ENCODE peak calls at places on chromosome 5, in four cellular contexts. One of them, this sample, is unnamed.
A peak's percentile ranks its signal among the peaks of the same experiment; 100 is the strongest.

GRCh38 chr5:31270396-31270795 is 76.9 kb downstream of the CDH6 start:
- DNase-seq in IMR-90: peak; percentile 22
- DNase-seq in heart right ventricle: no peak
- DNase-seq in DND-41: no peak
- DNase-seq in this sample: no peak

GRCh38 chr5:176405656-176406435 is 10.5 kb downstream of the CLTB start:
- DNase-seq in IMR-90: no peak
- DNase-seq in heart right ventricle: no peak
- DNase-seq in DND-41: no peak
- DNase-seq in this sample: no peak

GRCh38 chr5:119393201-119393691 is 37.4 kb downstream of the TNFAIP8 start:
- DNase-seq in IMR-90: no peak
- DNase-seq in heart right ventricle: no peak
- DNase-seq in DND-41: no peak
- DNase-seq in this sample: no peak

GRCh38 chr5:141734501-141735231 is 52.6 kb upstream of the ARAP3 start:
- DNase-seq in IMR-90: peak; percentile 61
- DNase-seq in heart right ventricle: no peak
- DNase-seq in DND-41: peak; percentile 69
- DNase-seq in this sample: no peak

GRCh38 chr5:6377121-6377520 is 1.2 kb downstream of the MED10 start:
- DNase-seq in IMR-90: peak; percentile 5
- DNase-seq in heart right ventricle: no peak
- DNase-seq in DND-41: no peak
- DNase-seq in this sample: no peak

GRCh38 chr5:59661939-59662615 is 231.4 kb downstream of the PDE4D start:
- DNase-seq in IMR-90: no peak
- DNase-seq in heart right ventricle: no peak
- DNase-seq in DND-41: peak; percentile 8
- DNase-seq in this sample: peak; percentile 24

GRCh38 chr5:80711938-80712337 is 57.2 kb upstream of the DHFR start:
- DNase-seq in IMR-90: peak; percentile 34
- DNase-seq in heart right ventricle: no peak
- DNase-seq in DND-41: peak; percentile 26
- DNase-seq in this sample: no peak

GRCh38 chr5:64292611-64293215 is 127.1 kb downstream of the RNF180 start:
- DNase-seq in IMR-90: no peak
- DNase-seq in heart right ventricle: no peak
- DNase-seq in DND-41: no peak
- DNase-seq in this sample: no peak

GRCh38 chr5:35229076-35230042 is 928 bp downstream of the PRLR start:
- DNase-seq in IMR-90: no peak
- DNase-seq in heart right ventricle: no peak
- DNase-seq in DND-41: no peak
- DNase-seq in this sample: peak; percentile 70

GRCh38 chr5:150448960-150449490 is 514 bp downstream of the RPS14 start:
- DNase-seq in IMR-90: no peak
- DNase-seq in heart right ventricle: no peak
- DNase-seq in DND-41: no peak
- DNase-seq in this sample: no peak

GRCh38 chr5:139708877-139709586 is 60.9 kb downstream of the CXXC5 start:
- DNase-seq in IMR-90: peak; percentile 28
- DNase-seq in heart right ventricle: peak; percentile 73
- DNase-seq in DND-41: no peak
- DNase-seq in this sample: peak; percentile 51

GRCh38 chr5:174503461-174504265 is 220.7 kb upstream of the MSX2 start:
- DNase-seq in IMR-90: peak; percentile 84
- DNase-seq in heart right ventricle: no peak
- DNase-seq in DND-41: no peak
- DNase-seq in this sample: no peak

GRCh38 chr5:69261034-69261433 is 26.3 kb downstream of the CDK7 start:
- DNase-seq in IMR-90: peak; percentile 83
- DNase-seq in heart right ventricle: no peak
- DNase-seq in DND-41: no peak
- DNase-seq in this sample: no peak

GRCh38 chr5:74546796-74547195 is 93.7 kb downstream of the ENC1 start:
- DNase-seq in IMR-90: peak; percentile 58
- DNase-seq in heart right ventricle: no peak
- DNase-seq in DND-41: no peak
- DNase-seq in this sample: no peak

GRCh38 chr5:8749556-8749955 is 796.3 kb downstream of the SEMA5A start:
- DNase-seq in IMR-90: no peak
- DNase-seq in heart right ventricle: no peak
- DNase-seq in DND-41: peak; percentile 71
- DNase-seq in this sample: no peak

GRCh38 chr5:74093501-74093993 is 467.6 kb downstream of the ARHGEF28 start:
- DNase-seq in IMR-90: no peak
- DNase-seq in heart right ventricle: no peak
- DNase-seq in DND-41: no peak
- DNase-seq in this sample: no peak

GRCh38 chr5:142756576-142756975 is 13.6 kb upstream of the ARHGAP26 start:
- DNase-seq in IMR-90: no peak
- DNase-seq in heart right ventricle: no peak
- DNase-seq in DND-41: no peak
- DNase-seq in this sample: no peak

GRCh38 chr5:81427566-81427965 is 33.6 kb upstream of the ACOT12 start:
- DNase-seq in IMR-90: no peak
- DNase-seq in heart right ventricle: no peak
- DNase-seq in DND-41: no peak
- DNase-seq in this sample: no peak

GRCh38 chr5:32709789-32710334 is 1.3 kb upstream of the NPR3 start:
- DNase-seq in IMR-90: peak; percentile 79
- DNase-seq in heart right ventricle: peak; percentile 68
- DNase-seq in DND-41: no peak
- DNase-seq in this sample: peak; percentile 48

GRCh38 chr5:10600629-10601245 is 36.9 kb downstream of the ANKRD33B start:
- DNase-seq in IMR-90: no peak
- DNase-seq in heart right ventricle: no peak
- DNase-seq in DND-41: peak; percentile 37
- DNase-seq in this sample: peak; percentile 56

GRCh38 chr5:106097308-106097707 is 1573.4 kb downstream of the EFNA5 start:
- DNase-seq in IMR-90: peak; percentile 66
- DNase-seq in heart right ventricle: no peak
- DNase-seq in DND-41: no peak
- DNase-seq in this sample: no peak

GRCh38 chr5:166341708-166342329 is 1949.6 kb upstream of the WWC1 start:
- DNase-seq in IMR-90: no peak
- DNase-seq in heart right ventricle: no peak
- DNase-seq in DND-41: no peak
- DNase-seq in this sample: no peak

GRCh38 chr5:73419414-73420390 is 28.9 kb downstream of the FOXD1 start:
- DNase-seq in IMR-90: peak; percentile 86
- DNase-seq in heart right ventricle: no peak
- DNase-seq in DND-41: no peak
- DNase-seq in this sample: no peak

GRCh38 chr5:55146080-55146479 is 13.9 kb upstream of the GPX8 start:
- DNase-seq in IMR-90: no peak
- DNase-seq in heart right ventricle: no peak
- DNase-seq in DND-41: no peak
- DNase-seq in this sample: no peak

GRCh38 chr5:41728281-41728680 is 141.9 kb downstream of the OXCT1 start:
- DNase-seq in IMR-90: no peak
- DNase-seq in heart right ventricle: no peak
- DNase-seq in DND-41: no peak
- DNase-seq in this sample: no peak

GRCh38 chr5:112186401-112186990 is 232.6 kb downstream of the EPB41L4A start:
- DNase-seq in IMR-90: peak; percentile 53
- DNase-seq in heart right ventricle: no peak
- DNase-seq in DND-41: peak; percentile 23
- DNase-seq in this sample: no peak

GRCh38 chr5:148229840-148230239 is 8.5 kb upstream of the MARCOL start:
- DNase-seq in IMR-90: no peak
- DNase-seq in heart right ventricle: no peak
- DNase-seq in DND-41: no peak
- DNase-seq in this sample: no peak

GRCh38 chr5:53418844-53419243 is 61.6 kb upstream of the FST start:
- DNase-seq in IMR-90: peak; percentile 99
- DNase-seq in heart right ventricle: no peak
- DNase-seq in DND-41: no peak
- DNase-seq in this sample: no peak

GRCh38 chr5:146671561-146671960 is 155.6 kb upstream of the GPR151 start:
- DNase-seq in IMR-90: no peak
- DNase-seq in heart right ventricle: no peak
- DNase-seq in DND-41: no peak
- DNase-seq in this sample: no peak

GRCh38 chr5:157180374-157181264 is at the start of gene ITK:
- DNase-seq in IMR-90: no peak
- DNase-seq in heart right ventricle: no peak
- DNase-seq in DND-41: peak; percentile 78
- DNase-seq in this sample: no peak

DNA sequence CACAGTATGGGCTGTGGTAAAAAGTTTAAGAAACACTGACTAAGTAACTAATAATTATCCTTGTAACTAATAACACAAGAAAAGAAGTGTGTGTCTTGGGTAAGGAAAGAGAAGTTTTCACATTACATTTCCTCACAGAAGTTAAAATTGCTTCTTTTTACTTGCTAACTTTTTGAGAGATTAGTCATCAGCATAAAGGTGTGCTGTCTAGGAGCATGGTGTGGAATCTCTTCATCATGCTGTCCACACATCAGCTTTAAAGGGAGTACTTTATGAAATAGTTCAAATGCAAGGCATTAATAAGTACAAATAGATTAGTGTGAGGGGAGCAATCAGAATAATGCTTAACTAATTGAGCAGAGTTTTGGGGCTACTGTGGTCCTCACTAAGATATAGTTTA is 29.8 kb downstream of the WDR36 start:
- DNase-seq in IMR-90: no peak
- DNase-seq in heart right ventricle: no peak
- DNase-seq in DND-41: no peak
- DNase-seq in this sample: no peak
- H3K36me3 ChIP-seq in IMR-90: peaks cover 21% of the 10 kb centered on the region
- H3K36me3 ChIP-seq in heart right ventricle: peaks cover 100% of the 10 kb centered on the region
- H3K36me3 ChIP-seq in DND-41: peaks cover 93% of the 10 kb centered on the region
- H3K36me3 ChIP-seq in this sample: peaks cover 3% of the 10 kb centered on the region

DNA sequence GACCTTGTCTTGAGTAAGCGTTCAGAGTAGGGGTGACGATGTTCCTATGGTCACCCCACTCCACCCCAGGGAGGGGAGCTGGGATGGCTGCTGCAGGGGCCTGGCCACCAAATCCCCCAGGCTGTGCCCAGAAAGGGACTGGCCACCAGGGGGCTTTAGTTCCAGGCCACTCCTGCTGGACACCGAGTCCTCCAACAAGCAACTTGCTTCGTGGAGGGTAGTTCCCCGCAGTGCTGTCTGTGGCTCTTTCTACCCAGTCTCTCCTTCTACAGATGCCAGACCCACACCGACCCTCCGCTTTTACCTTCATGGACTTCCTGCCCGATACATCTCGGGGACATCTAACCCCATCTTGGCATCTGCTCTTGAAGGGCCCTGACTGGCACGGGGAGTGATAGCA is 35.7 kb upstream of the GABRP start:
- DNase-seq in IMR-90: no peak
- DNase-seq in heart right ventricle: peak; percentile 25
- DNase-seq in DND-41: no peak
- DNase-seq in this sample: no peak
- TF ChIP-seq CTCF in IMR-90: peak; percentile 34
- TF ChIP-seq CTCF in heart right ventricle: peak; percentile 23
- TF ChIP-seq CTCF in DND-41: no peak
- TF ChIP-seq CTCF in this sample: peak; percentile 33

GRCh38 chr5:14145356-14146334 is 2.5 kb downstream of the TRIO start:
- DNase-seq in IMR-90: peak; percentile 84
- DNase-seq in heart right ventricle: no peak
- DNase-seq in DND-41: no peak
- DNase-seq in this sample: no peak
- H3K27me3 ChIP-seq in IMR-90: no peaks in the 10 kb centered on the region
- H3K27me3 ChIP-seq in heart right ventricle: no peaks in the 10 kb centered on the region
- H3K27me3 ChIP-seq in DND-41: peaks cover 25% of the 10 kb centered on the region
- H3K27me3 ChIP-seq in this sample: no peaks in the 10 kb centered on the region

GRCh38 chr5:179729727-179730126 is 2.9 kb upstream of the MAML1 start:
- DNase-seq in IMR-90: no peak
- DNase-seq in heart right ventricle: no peak
- DNase-seq in DND-41: no peak
- DNase-seq in this sample: no peak

GRCh38 chr5:179730356-179730755 is 2.3 kb upstream of the MAML1 start:
- DNase-seq in IMR-90: no peak
- DNase-seq in heart right ventricle: no peak
- DNase-seq in DND-41: no peak
- DNase-seq in this sample: no peak

GRCh38 chr5:179729303-179729702 is 3.3 kb upstream of the MAML1 start:
- DNase-seq in IMR-90: no peak
- DNase-seq in heart right ventricle: no peak
- DNase-seq in DND-41: no peak
- DNase-seq in this sample: no peak

GRCh38 chr5:179731791-179732411 is 721 bp upstream of the MAML1 start:
- DNase-seq in IMR-90: peak; percentile 89
- DNase-seq in heart right ventricle: peak; percentile 32
- DNase-seq in DND-41: peak; percentile 22
- DNase-seq in this sample: peak; percentile 18

GRCh38 chr5:179730852-179731251 is 1.8 kb upstream of the MAML1 start:
- DNase-seq in IMR-90: no peak
- DNase-seq in heart right ventricle: no peak
- DNase-seq in DND-41: no peak
- DNase-seq in this sample: no peak
- H3K36me3 ChIP-seq in IMR-90: peaks cover 27% of the 10 kb centered on the region
- H3K36me3 ChIP-seq in heart right ventricle: peaks cover 51% of the 10 kb centered on the region
- H3K36me3 ChIP-seq in DND-41: peaks cover 54% of the 10 kb centered on the region
- H3K36me3 ChIP-seq in this sample: peaks cover 10% of the 10 kb centered on the region

GRCh38 chr5:77282337-77283027 is 72.0 kb downstream of the PDE8B start:
- DNase-seq in IMR-90: peak; percentile 88
- DNase-seq in heart right ventricle: no peak
- DNase-seq in DND-41: no peak
- DNase-seq in this sample: no peak
- TF ChIP-seq CTCF in IMR-90: peak; percentile 45
- TF ChIP-seq CTCF in heart right ventricle: no peak
- TF ChIP-seq CTCF in DND-41: no peak
- TF ChIP-seq CTCF in this sample: no peak

GRCh38 chr5:1162276-1162675 is 39.1 kb upstream of the SLC6A19 start:
- DNase-seq in IMR-90: no peak
- DNase-seq in heart right ventricle: peak; percentile 9
- DNase-seq in DND-41: no peak
- DNase-seq in this sample: no peak
- H3K27me3 ChIP-seq in IMR-90: peaks cover 33% of the 10 kb centered on the region
- H3K27me3 ChIP-seq in heart right ventricle: peaks cover 4% of the 10 kb centered on the region
- H3K27me3 ChIP-seq in DND-41: no peaks in the 10 kb centered on the region
- H3K27me3 ChIP-seq in this sample: peaks cover 2% of the 10 kb centered on the region

DNA sequence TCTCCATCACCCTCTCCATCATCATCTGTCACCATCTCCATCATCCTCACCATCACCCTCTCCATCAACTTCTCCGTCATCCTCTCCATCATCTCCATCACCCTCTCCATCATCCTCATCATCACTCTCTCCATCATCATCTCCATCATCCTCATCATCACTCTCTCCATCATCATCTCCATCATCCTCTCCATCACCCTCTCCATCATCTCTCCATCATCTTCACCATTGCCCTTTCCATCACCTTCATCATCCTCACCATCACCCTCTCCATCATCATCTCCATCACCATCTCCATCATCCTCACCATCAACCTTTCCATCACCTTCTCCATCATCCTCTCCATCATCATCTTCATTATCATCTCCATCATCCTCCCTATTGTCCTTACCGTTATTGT is 565.5 kb upstream of the SGCD start:
- DNase-seq in IMR-90: no peak
- DNase-seq in heart right ventricle: no peak
- DNase-seq in DND-41: no peak
- DNase-seq in this sample: no peak
- H3K36me3 ChIP-seq in IMR-90: no peaks in the 10 kb centered on the region
- H3K36me3 ChIP-seq in heart right ventricle: no peaks in the 10 kb centered on the region
- H3K36me3 ChIP-seq in DND-41: no peaks in the 10 kb centered on the region
- H3K36me3 ChIP-seq in this sample: no peaks in the 10 kb centered on the region

This sample was measured in GM06990.